ENCODE peak calls at places on chromosome 10, in six cellular contexts. One of them, this sample, is unnamed.

GRCh38 chr10:23514321-23514720 is 75.4 kb downstream of the OTUD1 start:
- DNase-seq in bronchial epithelial cell: peak; percentile 83
- DNase-seq in naive thymus-derived CD4-positive, alpha-beta T cell: no peak
- DNase-seq in iPS DF 6.9: no peak
- DNase-seq in cardiac muscle cell: no peak
- DNase-seq in upper lobe of right lung: no peak
- DNase-seq in this sample: no peak

GRCh38 chr10:119059557-119059956 is 21.1 kb downstream of the EIF3A start:
- DNase-seq in naive thymus-derived CD4-positive, alpha-beta T cell: no peak
- DNase-seq in iPS DF 6.9: no peak
- DNase-seq in bronchial epithelial cell: no peak
- DNase-seq in cardiac muscle cell: no peak
- DNase-seq in upper lobe of right lung: no peak
- DNase-seq in this sample: no peak

GRCh38 chr10:100825946-100826660 is 80.7 kb downstream of the PAX2 start:
- DNase-seq in upper lobe of right lung: no peak
- DNase-seq in naive thymus-derived CD4-positive, alpha-beta T cell: no peak
- DNase-seq in bronchial epithelial cell: no peak
- DNase-seq in cardiac muscle cell: no peak
- DNase-seq in iPS DF 6.9: no peak
- DNase-seq in this sample: no peak

GRCh38 chr10:71771204-71771603 is 2.1 kb downstream of the VSIR start:
- DNase-seq in cardiac muscle cell: no peak
- DNase-seq in bronchial epithelial cell: no peak
- DNase-seq in naive thymus-derived CD4-positive, alpha-beta T cell: no peak
- DNase-seq in iPS DF 6.9: no peak
- DNase-seq in upper lobe of right lung: no peak
- DNase-seq in this sample: no peak

GRCh38 chr10:91579351-91579985 is 53.4 kb downstream of the PPP1R3C start:
- DNase-seq in upper lobe of right lung: no peak
- DNase-seq in bronchial epithelial cell: no peak
- DNase-seq in naive thymus-derived CD4-positive, alpha-beta T cell: no peak
- DNase-seq in cardiac muscle cell: no peak
- DNase-seq in iPS DF 6.9: no peak
- DNase-seq in this sample: peak; percentile 7

GRCh38 chr10:80444646-80445319 is 9.3 kb upstream of the TSPAN14 start:
- DNase-seq in bronchial epithelial cell: peak; percentile 57
- DNase-seq in naive thymus-derived CD4-positive, alpha-beta T cell: peak; percentile 83
- DNase-seq in cardiac muscle cell: peak; percentile 67
- DNase-seq in iPS DF 6.9: no peak
- DNase-seq in upper lobe of right lung: peak; percentile 80
- DNase-seq in this sample: peak; percentile 56

GRCh38 chr10:58157076-58157766 is 110.5 kb downstream of the IPMK start:
- DNase-seq in upper lobe of right lung: no peak
- DNase-seq in iPS DF 6.9: no peak
- DNase-seq in bronchial epithelial cell: peak; percentile 96
- DNase-seq in naive thymus-derived CD4-positive, alpha-beta T cell: no peak
- DNase-seq in cardiac muscle cell: no peak
- DNase-seq in this sample: peak; percentile 99

GRCh38 chr10:27190508-27190907 is 35.4 kb downstream of the MASTL start:
- DNase-seq in bronchial epithelial cell: peak; percentile 32
- DNase-seq in iPS DF 6.9: no peak
- DNase-seq in upper lobe of right lung: no peak
- DNase-seq in naive thymus-derived CD4-positive, alpha-beta T cell: no peak
- DNase-seq in cardiac muscle cell: no peak
- DNase-seq in this sample: no peak

GRCh38 chr10:47402681-47403301 is 18.7 kb upstream of the ZNF488 start:
- DNase-seq in cardiac muscle cell: peak; percentile 16
- DNase-seq in upper lobe of right lung: no peak
- DNase-seq in bronchial epithelial cell: peak; percentile 80
- DNase-seq in naive thymus-derived CD4-positive, alpha-beta T cell: no peak
- DNase-seq in iPS DF 6.9: no peak
- DNase-seq in this sample: peak; percentile 81

GRCh38 chr10:117345143-117345542 is 30.1 kb downstream of the PDZD8 start:
- DNase-seq in cardiac muscle cell: no peak
- DNase-seq in upper lobe of right lung: no peak
- DNase-seq in naive thymus-derived CD4-positive, alpha-beta T cell: no peak
- DNase-seq in iPS DF 6.9: no peak
- DNase-seq in bronchial epithelial cell: no peak
- DNase-seq in this sample: no peak

GRCh38 chr10:4504550-4504949 is 321.5 kb upstream of the AKR1E2 start:
- DNase-seq in cardiac muscle cell: no peak
- DNase-seq in bronchial epithelial cell: no peak
- DNase-seq in upper lobe of right lung: no peak
- DNase-seq in naive thymus-derived CD4-positive, alpha-beta T cell: no peak
- DNase-seq in iPS DF 6.9: no peak
- DNase-seq in this sample: no peak

GRCh38 chr10:70145166-70145665 is 1.3 kb downstream of the TYSND1 start:
- DNase-seq in upper lobe of right lung: no peak
- DNase-seq in iPS DF 6.9: no peak
- DNase-seq in naive thymus-derived CD4-positive, alpha-beta T cell: no peak
- DNase-seq in bronchial epithelial cell: no peak
- DNase-seq in cardiac muscle cell: no peak
- DNase-seq in this sample: no peak

GRCh38 chr10:71449026-71449425 is 52.3 kb downstream of the CDH23 start:
- DNase-seq in iPS DF 6.9: no peak
- DNase-seq in bronchial epithelial cell: no peak
- DNase-seq in naive thymus-derived CD4-positive, alpha-beta T cell: no peak
- DNase-seq in upper lobe of right lung: no peak
- DNase-seq in cardiac muscle cell: no peak
- DNase-seq in this sample: no peak

GRCh38 chr10:133125901-133126300 is 34.1 kb upstream of the KNDC1 start:
- DNase-seq in bronchial epithelial cell: no peak
- DNase-seq in iPS DF 6.9: no peak
- DNase-seq in naive thymus-derived CD4-positive, alpha-beta T cell: no peak
- DNase-seq in upper lobe of right lung: peak; percentile 40
- DNase-seq in cardiac muscle cell: no peak
- DNase-seq in this sample: no peak

GRCh38 chr10:28875535-28876208 is 198.4 kb downstream of the BAMBI start:
- DNase-seq in naive thymus-derived CD4-positive, alpha-beta T cell: no peak
- DNase-seq in bronchial epithelial cell: no peak
- DNase-seq in iPS DF 6.9: peak; percentile 4
- DNase-seq in cardiac muscle cell: peak; percentile 45
- DNase-seq in upper lobe of right lung: no peak
- DNase-seq in this sample: peak; percentile 86

GRCh38 chr10:22713853-22714523 is 390 bp downstream of the PIP4K2A start:
- DNase-seq in naive thymus-derived CD4-positive, alpha-beta T cell: peak; percentile 48
- DNase-seq in upper lobe of right lung: peak; percentile 77
- DNase-seq in cardiac muscle cell: no peak
- DNase-seq in bronchial epithelial cell: no peak
- DNase-seq in iPS DF 6.9: no peak
- DNase-seq in this sample: no peak

GRCh38 chr10:70476249-70477035 is 2.1 kb upstream of the PALD1 start:
- DNase-seq in upper lobe of right lung: no peak
- DNase-seq in bronchial epithelial cell: no peak
- DNase-seq in naive thymus-derived CD4-positive, alpha-beta T cell: no peak
- DNase-seq in iPS DF 6.9: no peak
- DNase-seq in cardiac muscle cell: no peak
- DNase-seq in this sample: no peak

GRCh38 chr10:127977368-127978009 is 70.6 kb downstream of the PTPRE start:
- DNase-seq in bronchial epithelial cell: peak; percentile 43
- DNase-seq in cardiac muscle cell: no peak
- DNase-seq in naive thymus-derived CD4-positive, alpha-beta T cell: no peak
- DNase-seq in iPS DF 6.9: no peak
- DNase-seq in upper lobe of right lung: peak; percentile 80
- DNase-seq in this sample: peak; percentile 88

GRCh38 chr10:17888189-17888588 is 63.5 kb upstream of the SLC39A12 start:
- DNase-seq in bronchial epithelial cell: no peak
- DNase-seq in upper lobe of right lung: no peak
- DNase-seq in iPS DF 6.9: no peak
- DNase-seq in naive thymus-derived CD4-positive, alpha-beta T cell: no peak
- DNase-seq in cardiac muscle cell: no peak
- DNase-seq in this sample: no peak

GRCh38 chr10:62130948-62131347 is 137.7 kb downstream of the RTKN2 start:
- DNase-seq in upper lobe of right lung: no peak
- DNase-seq in bronchial epithelial cell: peak; percentile 83
- DNase-seq in naive thymus-derived CD4-positive, alpha-beta T cell: no peak
- DNase-seq in cardiac muscle cell: no peak
- DNase-seq in iPS DF 6.9: no peak
- DNase-seq in this sample: peak; percentile 94

GRCh38 chr10:9786101-9786500 is 1231.6 kb upstream of the CELF2 start:
- DNase-seq in upper lobe of right lung: no peak
- DNase-seq in iPS DF 6.9: no peak
- DNase-seq in bronchial epithelial cell: peak; percentile 88
- DNase-seq in naive thymus-derived CD4-positive, alpha-beta T cell: no peak
- DNase-seq in cardiac muscle cell: no peak
- DNase-seq in this sample: peak; percentile 78

DNA sequence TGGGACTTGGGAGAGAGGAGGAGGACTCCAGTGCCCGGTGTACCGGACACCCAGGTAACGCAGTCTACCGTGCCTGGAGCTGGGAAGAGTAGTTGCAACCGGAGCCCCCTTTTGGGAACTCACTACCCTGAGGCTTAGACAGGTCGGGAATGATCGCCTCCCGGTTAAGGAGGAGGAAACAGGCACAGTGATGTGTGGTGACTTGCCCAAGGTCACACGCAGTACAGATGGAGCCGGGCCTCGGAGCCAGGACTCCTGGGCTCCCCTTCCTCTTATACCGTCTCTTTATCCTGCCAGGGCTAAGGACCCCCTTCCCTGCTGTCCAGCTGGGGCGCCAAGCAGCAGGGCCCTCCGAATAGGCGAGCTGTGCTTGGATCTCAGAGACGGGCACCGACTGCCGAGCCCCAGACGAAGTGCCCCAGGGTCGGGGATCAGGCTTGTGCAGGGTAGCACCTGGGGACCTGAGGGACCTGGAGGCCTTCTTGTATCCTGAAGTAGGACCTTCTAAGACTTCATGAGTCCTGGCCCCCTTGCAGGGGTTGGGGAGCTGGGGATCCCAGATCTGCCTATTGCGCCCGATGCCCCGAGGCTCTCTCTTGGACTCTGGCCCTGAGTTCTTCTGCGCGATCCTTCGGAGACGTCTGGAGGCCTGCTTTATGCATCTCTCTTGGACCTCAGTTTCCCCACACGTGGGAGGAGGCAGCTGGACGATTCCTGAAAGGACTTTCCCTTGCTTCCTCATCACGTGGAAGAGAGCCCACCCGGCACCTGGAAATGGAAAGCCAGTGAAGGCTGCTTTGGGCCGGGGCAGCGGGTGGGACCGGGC is 767 bp upstream of the CYP26A1 start:
- DNase-seq in iPS DF 6.9: no peak
- DNase-seq in bronchial epithelial cell: no peak
- DNase-seq in naive thymus-derived CD4-positive, alpha-beta T cell: no peak
- DNase-seq in upper lobe of right lung: no peak
- DNase-seq in cardiac muscle cell: no peak
- DNase-seq in this sample: no peak
- H3K27me3 ChIP-seq in iPS DF 6.9: peaks cover 78% of the 10 kb centered on the region
- H3K27me3 ChIP-seq in bronchial epithelial cell: peaks cover 65% of the 10 kb centered on the region
- H3K27me3 ChIP-seq in naive thymus-derived CD4-positive, alpha-beta T cell: peaks cover 7% of the 10 kb centered on the region
- H3K27me3 ChIP-seq in upper lobe of right lung: peaks cover 69% of the 10 kb centered on the region
- H3K27me3 ChIP-seq in cardiac muscle cell: peaks cover 87% of the 10 kb centered on the region
- H3K27me3 ChIP-seq in this sample: peaks cover 77% of the 10 kb centered on the region

DNA sequence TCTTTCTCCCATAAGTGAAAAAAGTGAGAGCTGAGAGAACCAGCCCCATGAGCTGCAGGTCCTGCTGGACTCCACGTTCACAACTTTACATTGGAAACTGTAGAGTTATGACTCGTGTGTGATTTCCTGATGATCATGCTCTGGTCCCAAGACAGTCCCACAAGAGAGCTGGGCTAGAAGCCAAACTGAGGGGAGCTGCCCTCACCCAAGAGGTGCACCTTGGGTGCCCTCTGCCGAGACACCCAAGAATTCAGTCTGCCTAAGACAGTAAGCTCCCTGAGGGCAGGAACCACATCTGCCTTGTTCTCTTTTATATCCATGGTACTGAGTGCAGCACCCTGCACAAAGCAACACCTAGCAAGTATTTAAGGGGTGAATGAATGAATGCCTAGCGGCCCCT is 112.8 kb upstream of the SFMBT2 start:
- DNase-seq in upper lobe of right lung: no peak
- DNase-seq in naive thymus-derived CD4-positive, alpha-beta T cell: no peak
- DNase-seq in bronchial epithelial cell: no peak
- DNase-seq in cardiac muscle cell: no peak
- DNase-seq in iPS DF 6.9: no peak
- DNase-seq in this sample: no peak
- H3K36me3 ChIP-seq in upper lobe of right lung: no peaks in the 10 kb centered on the region
- H3K36me3 ChIP-seq in naive thymus-derived CD4-positive, alpha-beta T cell: no peaks in the 10 kb centered on the region
- H3K36me3 ChIP-seq in bronchial epithelial cell: no peaks in the 10 kb centered on the region
- H3K36me3 ChIP-seq in cardiac muscle cell: no peaks in the 10 kb centered on the region
- H3K36me3 ChIP-seq in iPS DF 6.9: no peaks in the 10 kb centered on the region
- H3K36me3 ChIP-seq in this sample: no peaks in the 10 kb centered on the region

GRCh38 chr10:110207805-110208613 is 604 bp downstream of the MXI1 start:
- DNase-seq in upper lobe of right lung: peak; percentile 67
- DNase-seq in cardiac muscle cell: peak; percentile 46
- DNase-seq in bronchial epithelial cell: peak; percentile 12
- DNase-seq in iPS DF 6.9: no peak
- DNase-seq in naive thymus-derived CD4-positive, alpha-beta T cell: peak; percentile 65
- DNase-seq in this sample: no peak

GRCh38 chr10:110208614-110209398 is 1.4 kb downstream of the MXI1 start:
- DNase-seq in cardiac muscle cell: peak; percentile 51
- DNase-seq in bronchial epithelial cell: peak; percentile 46
- DNase-seq in naive thymus-derived CD4-positive, alpha-beta T cell: no peak
- DNase-seq in upper lobe of right lung: peak; percentile 64
- DNase-seq in iPS DF 6.9: no peak
- DNase-seq in this sample: no peak

GRCh38 chr10:110205051-110205675 is 2.2 kb upstream of the MXI1 start:
- DNase-seq in iPS DF 6.9: no peak
- DNase-seq in naive thymus-derived CD4-positive, alpha-beta T cell: no peak
- DNase-seq in upper lobe of right lung: no peak
- DNase-seq in cardiac muscle cell: no peak
- DNase-seq in bronchial epithelial cell: no peak
- DNase-seq in this sample: no peak

GRCh38 chr10:110209399-110209925 is 2.1 kb downstream of the MXI1 start:
- DNase-seq in cardiac muscle cell: peak; percentile 85
- DNase-seq in bronchial epithelial cell: peak; percentile 76
- DNase-seq in iPS DF 6.9: no peak
- DNase-seq in naive thymus-derived CD4-positive, alpha-beta T cell: peak; percentile 84
- DNase-seq in upper lobe of right lung: peak; percentile 74
- DNase-seq in this sample: peak; percentile 69

GRCh38 chr10:110206988-110207804 is at the start of gene MXI1:
- DNase-seq in naive thymus-derived CD4-positive, alpha-beta T cell: peak; percentile 31
- DNase-seq in iPS DF 6.9: no peak
- DNase-seq in upper lobe of right lung: peak; percentile 81
- DNase-seq in bronchial epithelial cell: peak; percentile 77
- DNase-seq in cardiac muscle cell: peak; percentile 80
- DNase-seq in this sample: peak; percentile 90
- H3K27me3 ChIP-seq in naive thymus-derived CD4-positive, alpha-beta T cell: no peaks in the 10 kb centered on the region
- H3K27me3 ChIP-seq in iPS DF 6.9: peaks cover 14% of the 10 kb centered on the region
- H3K27me3 ChIP-seq in upper lobe of right lung: no peaks in the 10 kb centered on the region
- H3K27me3 ChIP-seq in bronchial epithelial cell: no peaks in the 10 kb centered on the region
- H3K27me3 ChIP-seq in cardiac muscle cell: no peaks in the 10 kb centered on the region
- H3K27me3 ChIP-seq in this sample: no peaks in the 10 kb centered on the region

GRCh38 chr10:68175954-68176353 is 56.0 kb downstream of the ATOH7 start:
- DNase-seq in bronchial epithelial cell: peak; percentile 63
- DNase-seq in cardiac muscle cell: no peak
- DNase-seq in upper lobe of right lung: no peak
- DNase-seq in iPS DF 6.9: no peak
- DNase-seq in naive thymus-derived CD4-positive, alpha-beta T cell: no peak
- DNase-seq in this sample: no peak

GRCh38 chr10:68167790-68168189 is 58.5 kb downstream of the MYPN start:
- DNase-seq in iPS DF 6.9: no peak
- DNase-seq in upper lobe of right lung: no peak
- DNase-seq in cardiac muscle cell: no peak
- DNase-seq in bronchial epithelial cell: no peak
- DNase-seq in naive thymus-derived CD4-positive, alpha-beta T cell: no peak
- DNase-seq in this sample: no peak

GRCh38 chr10:68176797-68177196 is 55.1 kb downstream of the ATOH7 start:
- DNase-seq in iPS DF 6.9: no peak
- DNase-seq in cardiac muscle cell: no peak
- DNase-seq in upper lobe of right lung: no peak
- DNase-seq in naive thymus-derived CD4-positive, alpha-beta T cell: no peak
- DNase-seq in bronchial epithelial cell: no peak
- DNase-seq in this sample: no peak

GRCh38 chr10:68171539-68172080 is 60.3 kb downstream of the ATOH7 start:
- DNase-seq in cardiac muscle cell: no peak
- DNase-seq in iPS DF 6.9: no peak
- DNase-seq in bronchial epithelial cell: no peak
- DNase-seq in naive thymus-derived CD4-positive, alpha-beta T cell: no peak
- DNase-seq in upper lobe of right lung: no peak
- DNase-seq in this sample: no peak

GRCh38 chr10:68172324-68172723 is 59.6 kb downstream of the ATOH7 start:
- DNase-seq in cardiac muscle cell: no peak
- DNase-seq in upper lobe of right lung: no peak
- DNase-seq in bronchial epithelial cell: no peak
- DNase-seq in iPS DF 6.9: no peak
- DNase-seq in naive thymus-derived CD4-positive, alpha-beta T cell: no peak
- DNase-seq in this sample: no peak
- H3K36me3 ChIP-seq in cardiac muscle cell: no peaks in the 10 kb centered on the region
- H3K36me3 ChIP-seq in upper lobe of right lung: no peaks in the 10 kb centered on the region
- H3K36me3 ChIP-seq in bronchial epithelial cell: no peaks in the 10 kb centered on the region
- H3K36me3 ChIP-seq in iPS DF 6.9: no peaks in the 10 kb centered on the region
- H3K36me3 ChIP-seq in naive thymus-derived CD4-positive, alpha-beta T cell: no peaks in the 10 kb centered on the region
- H3K36me3 ChIP-seq in this sample: no peaks in the 10 kb centered on the region

This sample was measured in brain microvascular endothelial cell.